ENCODE peak calls at places on chromosome 22, in seven cellular contexts. N is Calu3; D is amygdala; U is iPS DF 19.7; I is AG04450; W is neuronal stem cell; F is activated CD4-positive, CD25-positive, alpha-beta regulatory T cell. T is an unnamed sample.

GRCh38 chr22:27833803-27834202 is 32.2 kb upstream of the MN1 start:
- DNase-seq in N (no peak), F (no peak), U (no peak), W (no peak), D (no peak), I (no peak), T (no peak)

GRCh38 chr22:48096846-48097665 is 1334.6 kb downstream of the TBC1D22A start:
- DNase-seq in U (no peak), N (no peak), D (no peak), F (no peak), I (no peak), W (no peak), T (no peak)

GRCh38 chr22:44590291-44590690 is 92.3 kb upstream of the RTL6 start:
- DNase-seq in I (no peak), D (no peak), W (no peak), F (no peak), N (no peak), U (no peak), T (no peak)

GRCh38 chr22:27116295-27116694 is 458.9 kb downstream of the MIAT start:
- DNase-seq in F (no peak), W (no peak), D (no peak), I (no peak), N (peak; percentile 42), U (no peak), T (no peak)

GRCh38 chr22:25837288-25837900 is 95.4 kb downstream of the MYO18B start:
- DNase-seq in W (no peak), F (no peak), D (no peak), I (no peak), N (no peak), U (no peak), T (no peak)

GRCh38 chr22:45777046-45777851 is 105.6 kb downstream of the ATXN10 start:
- DNase-seq in U (no peak), F (no peak), N (peak; percentile 63), W (no peak), I (no peak), D (no peak), T (no peak)

GRCh38 chr22:31243339-31244043 is 31.4 kb downstream of the LIMK2 start:
- DNase-seq in F (no peak), D (no peak), N (peak; percentile 56), U (no peak), I (no peak), W (no peak), T (no peak)

GRCh38 chr22:28883917-28884753 is 763 bp downstream of the ZNRF3 start:
- DNase-seq in D (no peak), U (no peak), I (no peak), F (no peak), N (peak; percentile 67), W (peak; percentile 21), T (peak; percentile 60)

GRCh38 chr22:39530692-39531331 is 1.7 kb downstream of the RPS19BP1 start:
- DNase-seq in F (no peak), U (no peak), N (peak; percentile 35), D (no peak), W (no peak), I (no peak), T (no peak)

GRCh38 chr22:29710922-29711593 is 8.7 kb upstream of the CABP7 start:
- DNase-seq in D (peak; percentile 15), W (no peak), U (no peak), F (no peak), I (no peak), N (peak; percentile 43), T (peak; percentile 68)

GRCh38 chr22:44566911-44567310 is 68.9 kb upstream of the RTL6 start:
- DNase-seq in I (no peak), U (no peak), D (no peak), F (no peak), N (no peak), W (no peak), T (no peak)

GRCh38 chr22:45534339-45535192 is 31.9 kb downstream of the FBLN1 start:
- DNase-seq in D (no peak), U (no peak), I (peak; percentile 78), W (no peak), F (no peak), N (no peak), T (no peak)

GRCh38 chr22:29165336-29166060 is 40.2 kb upstream of the EMID1 start:
- DNase-seq in U (no peak), I (no peak), W (no peak), D (no peak), N (no peak), F (no peak), T (no peak)

GRCh38 chr22:46846154-46846831 is 83.8 kb downstream of the TBC1D22A start:
- DNase-seq in U (no peak), W (no peak), N (no peak), F (no peak), I (no peak), D (no peak), T (no peak)

T was measured in body of pancreas.